ENCODE peak calls at places on chromosomes 16 and 17, in nine cellular contexts. I, K, S, P, R, W, D, O and Q are unnamed samples.

GRCh38 chr17:82933006-82933310 is 93.1 kb upstream of the ZNF750 start:
- DNase-seq in W (peak; percentile 37), K (no peak), I (no peak), O (peak; percentile 44), S (no peak), R (no peak), P (no peak), D (peak; percentile 41), Q (no peak)

GRCh38 chr17:70080541-70081347 is 5.7 kb downstream of the KCNJ16 start:
- DNase-seq in R (no peak), I (no peak), S (peak; percentile 4), O (no peak), P (peak; percentile 76), D (no peak), W (no peak), K (no peak), Q (no peak)

GRCh38 chr16:54957403-54957802 is 26.7 kb downstream of the IRX5 start:
- DNase-seq in K (no peak), S (no peak), P (no peak), I (no peak), O (no peak), R (no peak), D (no peak), W (no peak), Q (peak; percentile 41)

GRCh38 chr17:17769869-17770361 is 66.9 kb downstream of the SREBF1 start:
- DNase-seq in P (no peak), R (no peak), O (peak; percentile 49), W (no peak), K (no peak), D (no peak), I (no peak), S (no peak), Q (no peak)

GRCh38 chr17:12618557-12618956 is 47.1 kb upstream of the MYOCD start:
- DNase-seq in S (peak; percentile 72), R (peak; percentile 79), O (no peak), I (no peak), W (no peak), P (peak; percentile 51), D (no peak), K (no peak), Q (no peak)

GRCh38 chr16:17238285-17239028 is 232.3 kb downstream of the XYLT1 start:
- DNase-seq in O (no peak), I (no peak), D (no peak), W (no peak), P (peak; percentile 33), R (no peak), S (no peak), K (no peak), Q (peak; percentile 76)

GRCh38 chr17:323181-323580 is 29.4 kb downstream of the RPH3AL start:
- DNase-seq in S (no peak), K (no peak), D (peak; percentile 44), R (no peak), P (no peak), O (no peak), W (no peak), I (no peak), Q (no peak)

GRCh38 chr16:17356243-17356933 is 114.4 kb downstream of the XYLT1 start:
- DNase-seq in O (no peak), P (no peak), I (no peak), S (no peak), W (no peak), R (no peak), D (no peak), K (no peak), Q (no peak)

GRCh38 chr17:41680426-41681040 is 8.2 kb upstream of the EIF1 start:
- DNase-seq in D (no peak), S (no peak), K (no peak), W (no peak), R (no peak), O (no peak), P (no peak), I (no peak), Q (no peak)

GRCh38 chr17:4877089-4877488 is 22.2 kb upstream of the C17orf107 start:
- DNase-seq in S (no peak), I (no peak), P (no peak), W (no peak), O (no peak), R (no peak), D (no peak), K (no peak), Q (no peak)

GRCh38 chr16:75617121-75617520 is 6.0 kb downstream of the ADAT1 start:
- DNase-seq in R (no peak), W (no peak), K (no peak), P (no peak), S (no peak), I (no peak), D (no peak), O (no peak), Q (peak; percentile 21)

GRCh38 chr16:59053911-59054310 is 319.8 kb upstream of the GOT2 start:
- DNase-seq in W (no peak), D (no peak), O (no peak), K (no peak), S (no peak), P (no peak), R (no peak), I (no peak), Q (no peak)

GRCh38 chr17:32609085-32609484 is 122.3 kb downstream of the CDK5R1 start:
- DNase-seq in W (peak; percentile 68), P (peak; percentile 27), K (no peak), I (no peak), R (no peak), D (peak; percentile 72), S (no peak), O (peak; percentile 62), Q (peak; percentile 74)

GRCh38 chr17:72466199-72466598 is 345.4 kb downstream of the SOX9 start:
- DNase-seq in O (no peak), K (no peak), P (peak; percentile 32), I (no peak), S (peak; percentile 57), R (no peak), W (no peak), D (no peak), Q (peak; percentile 78)

GRCh38 chr17:2500446-2500845 is 11.2 kb downstream of the METTL16 start:
- DNase-seq in D (no peak), K (no peak), O (no peak), P (no peak), R (no peak), W (no peak), S (no peak), I (no peak), Q (no peak)

GRCh38 chr17:2502911-2503580 is 8.6 kb downstream of the METTL16 start:
- DNase-seq in S (no peak), R (no peak), K (no peak), O (no peak), I (no peak), D (no peak), P (no peak), W (no peak), Q (no peak)

GRCh38 chr17:2508035-2508434 is 3.7 kb downstream of the METTL16 start:
- DNase-seq in P (no peak), K (no peak), W (no peak), I (no peak), O (no peak), S (no peak), R (no peak), D (no peak), Q (no peak)

DNA sequence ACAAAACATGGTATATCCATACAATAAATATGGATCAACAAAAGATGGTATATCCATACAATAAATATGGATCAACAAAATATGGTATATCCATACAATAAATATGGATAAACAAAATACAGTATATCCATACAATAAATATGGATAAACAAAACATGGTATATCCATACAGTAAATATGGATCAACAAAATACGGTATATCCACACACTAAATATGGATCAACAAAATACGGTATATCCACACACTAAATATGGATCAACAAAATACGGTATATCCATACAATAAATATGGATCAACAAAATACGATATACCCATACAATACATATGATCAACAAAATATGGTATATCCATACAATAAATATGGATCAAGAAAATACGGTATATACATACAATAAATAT is 8.1 kb downstream of the METTL16 start:
- DNase-seq in I (no peak), D (no peak), K (no peak), P (no peak), O (no peak), W (no peak), S (no peak), R (no peak), Q (no peak)
- H3K4me3 ChIP-seq in I (no peak overlapping the region), D (no peak overlapping the region), K (no peak overlapping the region), P (no peak overlapping the region), O (no peak overlapping the region), W (no peak overlapping the region), S (no peak overlapping the region), R (no peak overlapping the region), Q (no peak overlapping the region)

DNA sequence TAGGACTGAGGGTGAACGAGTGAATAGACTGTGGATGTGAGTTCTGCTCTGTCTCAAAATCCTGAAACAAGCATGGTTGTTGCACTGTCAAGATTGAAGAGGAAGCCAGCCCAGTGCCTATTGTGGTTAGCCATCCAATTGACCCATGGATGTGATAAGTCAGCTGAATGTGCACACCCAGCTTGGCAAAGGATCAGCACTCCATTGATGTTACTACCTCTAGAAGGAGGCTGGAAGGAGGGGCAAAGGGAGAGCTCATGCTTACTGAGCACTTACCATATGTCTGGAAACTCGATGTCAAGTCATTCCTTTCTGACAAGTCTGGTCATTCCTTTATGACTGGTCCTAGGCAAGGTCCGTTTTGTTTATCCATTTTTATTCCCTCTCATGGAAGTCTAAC is 4.4 kb downstream of the TMEM114 start:
- DNase-seq in I (no peak), R (no peak), P (no peak), D (no peak), O (no peak), K (no peak), W (no peak), S (no peak), Q (no peak)
- TF ChIP-seq CTCF in I (no peak), R (no peak), P (no peak), D (no peak), O (no peak), K (no peak), W (no peak), S (no peak), Q (no peak)

DNA sequence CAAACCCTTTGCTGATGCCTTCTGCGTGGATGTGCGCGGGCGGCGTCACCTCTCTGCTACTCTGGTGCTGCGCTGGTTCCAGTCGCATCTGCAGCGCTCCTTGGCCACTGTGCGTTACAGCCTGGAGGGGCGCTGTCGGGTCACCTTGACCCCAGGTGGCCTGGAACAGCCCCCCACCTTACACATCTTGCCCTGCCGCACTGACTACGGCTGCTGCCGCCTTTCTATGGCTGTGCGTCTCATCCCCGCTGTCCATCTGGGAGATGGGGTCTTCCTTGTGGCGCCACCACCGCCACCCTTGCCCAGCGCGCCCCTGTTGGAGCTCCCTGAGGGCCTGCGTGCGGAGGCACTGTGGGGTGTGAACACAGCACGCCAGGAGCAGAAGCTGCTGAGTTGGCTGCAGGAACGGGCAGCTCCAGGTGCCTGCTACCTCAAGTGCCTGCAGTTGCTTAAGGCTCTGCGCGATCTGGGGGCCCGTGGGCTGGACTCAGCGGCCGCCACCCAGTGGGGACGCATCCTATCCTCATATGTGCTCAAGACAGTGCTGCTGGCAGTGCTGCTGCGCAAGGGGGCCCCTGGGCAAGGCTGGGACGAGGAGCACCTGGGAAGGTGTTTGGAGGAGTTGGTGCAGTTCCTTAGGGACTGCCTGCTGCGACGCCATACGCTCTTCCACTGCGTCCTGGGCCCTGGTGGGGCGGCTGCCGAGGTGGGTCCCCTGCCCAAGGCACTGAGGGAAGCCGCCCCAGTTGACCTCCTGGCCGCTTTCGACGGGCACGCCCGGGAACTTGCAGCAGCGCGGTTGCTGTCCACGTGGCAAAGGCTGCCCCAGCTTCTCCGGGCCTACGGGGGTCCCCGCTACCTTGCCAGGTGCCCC is 1.6 kb downstream of the ITPRIPL2 start:
- DNase-seq in W (no peak), R (no peak), O (peak; percentile 79), S (no peak), D (no peak), I (no peak), K (no peak), P (no peak), Q (no peak)
- H3K4me3 ChIP-seq in W (peak overlapping the region; percentile 93), R (peak overlapping the region; percentile 73), O (peak overlapping the region; percentile 75), S (peak overlapping the region; percentile 73), D (peak overlapping the region; percentile 85), I (peak overlapping the region; percentile 66), K (peak overlapping the region; percentile 82), P (peak overlapping the region; percentile 75), Q (no peak overlapping the region)

GRCh38 chr17:76688165-76688622 is 22.6 kb downstream of the MXRA7 start:
- DNase-seq in W (no peak), I (no peak), S (no peak), R (no peak), O (no peak), K (no peak), P (no peak), D (no peak), Q (no peak)
- TF ChIP-seq CTCF in W (no peak), I (no peak), S (peak; percentile 17), R (no peak), O (no peak), K (no peak), P (no peak), D (no peak), Q (no peak)